ENCODE peak calls at places on chromosomes 2 and 18, in five cellular contexts. U is CD8-positive, alpha-beta memory T cell; Z is mucosa of descending colon; G is right cardiac atrium; J is left lung. D is an unnamed sample. For H3K4me1, the result is how much of the 10 kb centered on the place peaks cover.

GRCh38 chr2:226793615-226794014 is 6.0 kb downstream of the IRS1 start:
- DNase-seq in U (no peak), Z (no peak), G (no peak), J (no peak), D (no peak)

GRCh38 chr18:75043478-75043877 is 165.5 kb downstream of the PTGR3 start:
- DNase-seq in Z (no peak), G (no peak), U (no peak), J (no peak), D (no peak)

GRCh38 chr2:97267411-97268074 is 154.6 kb downstream of the ANKRD36 start:
- DNase-seq in U (peak), Z (peak), G (peak), J (peak), D (peak)

GRCh38 chr2:45822272-45822630 is 170.8 kb downstream of the PRKCE start:
- DNase-seq in U (no peak), J (no peak), G (no peak), Z (no peak), D (no peak)

GRCh38 chr2:158034198-158034831 is 67.4 kb upstream of the UPP2 start:
- DNase-seq in J (no peak), Z (peak), U (no peak), G (no peak), D (peak)

GRCh38 chr2:16320716-16321115 is 344.9 kb downstream of the CYRIA start:
- DNase-seq in G (no peak), J (no peak), U (no peak), Z (no peak), D (no peak)

GRCh38 chr2:44793322-44793870 is 148.1 kb upstream of the SIX3 start:
- DNase-seq in U (no peak), G (no peak), J (no peak), Z (no peak), D (peak)

GRCh38 chr18:63844254-63844653 is 43.3 kb upstream of the SERPINB2 start:
- DNase-seq in U (no peak), J (no peak), Z (no peak), G (no peak), D (peak)

GRCh38 chr18:47036927-47037605 is 1.6 kb upstream of the ELOA2 start:
- DNase-seq in G (no peak), Z (no peak), J (no peak), U (no peak), D (no peak)

GRCh38 chr2:238139141-238139840 is 823 bp downstream of the KLHL30 start:
- DNase-seq in Z (no peak), J (no peak), G (no peak), U (no peak), D (no peak)

GRCh38 chr2:105573490-105573889 is 171.2 kb upstream of the NCK2 start:
- DNase-seq in Z (no peak), U (no peak), J (no peak), G (no peak), D (no peak)

GRCh38 chr18:62420513-62421209 is 95.6 kb downstream of the TNFRSF11A start:
- DNase-seq in J (no peak), Z (peak), U (peak), G (no peak), D (no peak)

GRCh38 chr2:29011650-29012060 is 30.6 kb downstream of the TOGARAM2 start:
- DNase-seq in U (peak), Z (peak), G (peak), J (peak), D (no peak)

GRCh38 chr2:171574149-171574795 is 52.0 kb downstream of the CYBRD1 start:
- DNase-seq in Z (peak), G (peak), J (peak), U (peak), D (peak)

DNA sequence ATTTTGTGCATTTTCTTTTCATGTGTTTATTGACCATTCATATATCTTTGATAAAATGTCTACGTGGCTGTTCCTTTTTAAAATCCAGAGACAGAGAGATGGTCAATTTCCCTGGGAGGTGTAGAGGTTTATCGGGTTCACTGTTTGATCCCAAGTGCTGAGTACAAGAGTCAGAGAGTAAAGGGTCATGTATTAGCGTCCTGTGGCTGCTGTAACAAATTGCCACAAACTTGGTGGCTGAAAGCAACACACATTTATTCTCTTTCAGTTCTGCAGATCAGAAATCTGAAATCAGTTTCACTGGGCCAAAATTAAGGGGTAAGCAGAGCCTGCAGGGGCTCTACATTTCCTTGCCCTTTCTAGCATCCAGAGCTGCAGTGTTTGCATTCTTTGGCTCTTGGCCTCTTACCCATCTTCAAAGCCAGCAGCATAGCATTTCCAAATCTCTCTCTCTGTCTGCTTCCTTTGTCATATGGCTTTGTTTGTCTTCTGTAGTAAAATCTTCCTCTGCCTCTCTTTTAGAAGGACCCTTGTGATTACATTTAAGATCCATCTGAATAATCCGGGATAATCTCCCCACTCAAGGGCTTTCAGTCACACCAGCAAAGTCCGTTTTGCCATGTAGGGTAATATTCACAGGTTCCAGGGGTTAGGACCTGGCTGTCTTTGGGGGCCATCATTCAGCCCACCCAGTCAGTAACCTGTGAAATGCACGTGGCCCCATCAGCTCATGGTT is 49.9 kb downstream of the TMEM17 start:
- DNase-seq in J (no peak), G (no peak), U (no peak), Z (no peak), D (no peak)
- H3K4me3 ChIP-seq in J (no peak), G (no peak), U (no peak), Z (no peak), D (no peak)

GRCh38 chr2:46982356-46983064 is 66.9 kb upstream of the MCFD2 start:
- DNase-seq in G (no peak), J (no peak), U (no peak), Z (no peak), D (no peak)
- H3K4me1 ChIP-seq in G (under half), J (half or more), U (under half), Z (under half), D (under half)

GRCh38 chr2:241751776-241752175 is 17.3 kb downstream of the D2HGDH start:
- DNase-seq in G (no peak), J (no peak), Z (no peak), U (no peak), D (no peak)

GRCh38 chr2:241751152-241751551 is 16.7 kb downstream of the D2HGDH start:
- DNase-seq in J (no peak), U (no peak), Z (no peak), G (no peak), D (no peak)

GRCh38 chr2:241748468-241749256 is 14.2 kb downstream of the D2HGDH start:
- DNase-seq in U (no peak), Z (no peak), J (no peak), G (no peak), D (no peak)

GRCh38 chr2:241752253-241752652 is 17.8 kb downstream of the D2HGDH start:
- DNase-seq in J (no peak), U (no peak), Z (no peak), G (no peak), D (no peak)

GRCh38 chr2:241750076-241750840 is 15.8 kb downstream of the D2HGDH start:
- DNase-seq in J (no peak), Z (no peak), G (no peak), U (no peak), D (no peak)
- H3K4me3 ChIP-seq in J (no peak), Z (no peak), G (no peak), U (no peak), D (no peak)

DNA sequence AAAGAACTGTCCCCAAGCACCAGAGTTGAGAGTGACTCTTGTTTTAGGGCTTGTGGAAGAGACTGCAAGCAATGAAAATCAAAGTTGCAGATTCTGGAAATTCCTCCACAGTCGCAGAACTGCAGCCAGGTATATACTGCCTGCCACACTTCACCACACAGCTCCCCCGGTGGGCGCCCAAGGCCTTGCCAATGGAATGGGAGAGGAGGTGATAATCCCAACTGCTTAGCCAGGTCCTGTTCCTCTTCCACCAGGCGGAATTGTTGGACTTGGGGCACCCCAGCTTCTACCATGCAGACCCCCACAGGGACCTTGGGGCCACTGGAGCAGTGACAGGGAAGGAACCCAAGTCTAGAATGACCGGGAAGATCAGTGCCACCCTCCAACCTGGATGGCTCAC is 4.8 kb upstream of the PDIA6 start:
- DNase-seq in Z (no peak), G (no peak), J (no peak), U (no peak), D (peak)
- H3K4me1 ChIP-seq in Z (under half), G (under half), J (under half), U (under half), D (under half)

D was measured in Caco-2.